ENCODE peak calls at places on chromosomes 6 and 20, in eight cellular contexts. One of them, this sample, is unnamed.

GRCh38 chr6:127342296-127342945 is 988 bp downstream of the ECHDC1 start:
- DNase-seq in cardiac muscle cell: peak
- DNase-seq in thyroid gland: no peak
- DNase-seq in H9: peak
- DNase-seq in foreskin fibroblast: no peak
- DNase-seq in fibroblast of the aortic adventitia: peak
- DNase-seq in A549: no peak
- DNase-seq in OCI-LY7: peak
- DNase-seq in this sample: no peak

GRCh38 chr6:108309844-108310243 is 15.0 kb downstream of the AFG1L start:
- DNase-seq in A549: no peak
- DNase-seq in fibroblast of the aortic adventitia: no peak
- DNase-seq in thyroid gland: no peak
- DNase-seq in cardiac muscle cell: no peak
- DNase-seq in H9: no peak
- DNase-seq in OCI-LY7: peak
- DNase-seq in foreskin fibroblast: no peak
- DNase-seq in this sample: no peak

GRCh38 chr6:31272431-31272830 is 539 bp upstream of the HLA-C start:
- DNase-seq in A549: no peak
- DNase-seq in cardiac muscle cell: peak
- DNase-seq in thyroid gland: peak
- DNase-seq in foreskin fibroblast: no peak
- DNase-seq in fibroblast of the aortic adventitia: peak
- DNase-seq in H9: no peak
- DNase-seq in OCI-LY7: peak
- DNase-seq in this sample: no peak

GRCh38 chr6:169269180-169270076 is 15.8 kb upstream of the THBS2 start:
- DNase-seq in foreskin fibroblast: no peak
- DNase-seq in cardiac muscle cell: no peak
- DNase-seq in OCI-LY7: no peak
- DNase-seq in fibroblast of the aortic adventitia: peak
- DNase-seq in thyroid gland: peak
- DNase-seq in H9: no peak
- DNase-seq in A549: no peak
- DNase-seq in this sample: no peak

GRCh38 chr6:143514996-143515760 is 3.7 kb upstream of the FUCA2 start:
- DNase-seq in fibroblast of the aortic adventitia: peak
- DNase-seq in thyroid gland: peak
- DNase-seq in H9: no peak
- DNase-seq in OCI-LY7: no peak
- DNase-seq in foreskin fibroblast: peak
- DNase-seq in A549: no peak
- DNase-seq in cardiac muscle cell: peak
- DNase-seq in this sample: no peak

GRCh38 chr20:31781945-31782344 is 37.2 kb upstream of the MYLK2 start:
- DNase-seq in thyroid gland: no peak
- DNase-seq in A549: no peak
- DNase-seq in cardiac muscle cell: no peak
- DNase-seq in OCI-LY7: no peak
- DNase-seq in H9: no peak
- DNase-seq in foreskin fibroblast: no peak
- DNase-seq in fibroblast of the aortic adventitia: no peak
- DNase-seq in this sample: no peak

GRCh38 chr6:69232506-69233194 is 564.2 kb downstream of the LMBRD1 start:
- DNase-seq in A549: peak
- DNase-seq in thyroid gland: peak
- DNase-seq in foreskin fibroblast: peak
- DNase-seq in cardiac muscle cell: peak
- DNase-seq in fibroblast of the aortic adventitia: peak
- DNase-seq in OCI-LY7: peak
- DNase-seq in H9: peak
- DNase-seq in this sample: no peak

GRCh38 chr20:46559685-46560440 is 9.4 kb upstream of the OCSTAMP start:
- DNase-seq in thyroid gland: no peak
- DNase-seq in cardiac muscle cell: no peak
- DNase-seq in OCI-LY7: no peak
- DNase-seq in fibroblast of the aortic adventitia: no peak
- DNase-seq in foreskin fibroblast: no peak
- DNase-seq in A549: no peak
- DNase-seq in H9: no peak
- DNase-seq in this sample: no peak

GRCh38 chr6:113744886-113745285 is 112.3 kb upstream of the MARCKS start:
- DNase-seq in thyroid gland: no peak
- DNase-seq in cardiac muscle cell: no peak
- DNase-seq in OCI-LY7: no peak
- DNase-seq in A549: no peak
- DNase-seq in H9: no peak
- DNase-seq in fibroblast of the aortic adventitia: peak
- DNase-seq in foreskin fibroblast: no peak
- DNase-seq in this sample: no peak

GRCh38 chr20:44580581-44581268 is 1.7 kb upstream of the PKIG start:
- DNase-seq in thyroid gland: no peak
- DNase-seq in A549: no peak
- DNase-seq in OCI-LY7: no peak
- DNase-seq in fibroblast of the aortic adventitia: no peak
- DNase-seq in foreskin fibroblast: no peak
- DNase-seq in cardiac muscle cell: no peak
- DNase-seq in H9: no peak
- DNase-seq in this sample: no peak

GRCh38 chr6:168636147-168636982 is 195.4 kb downstream of the SMOC2 start:
- DNase-seq in cardiac muscle cell: no peak
- DNase-seq in foreskin fibroblast: no peak
- DNase-seq in H9: peak
- DNase-seq in A549: no peak
- DNase-seq in OCI-LY7: no peak
- DNase-seq in fibroblast of the aortic adventitia: no peak
- DNase-seq in thyroid gland: peak
- DNase-seq in this sample: no peak

GRCh38 chr6:91911945-91912344 is 1325.1 kb upstream of the MAP3K7 start:
- DNase-seq in foreskin fibroblast: no peak
- DNase-seq in thyroid gland: no peak
- DNase-seq in OCI-LY7: no peak
- DNase-seq in cardiac muscle cell: no peak
- DNase-seq in fibroblast of the aortic adventitia: no peak
- DNase-seq in A549: no peak
- DNase-seq in H9: no peak
- DNase-seq in this sample: no peak

GRCh38 chr20:57062696-57063270 is 203.7 kb downstream of the BMP7 start:
- DNase-seq in OCI-LY7: no peak
- DNase-seq in foreskin fibroblast: no peak
- DNase-seq in H9: no peak
- DNase-seq in cardiac muscle cell: no peak
- DNase-seq in fibroblast of the aortic adventitia: no peak
- DNase-seq in thyroid gland: no peak
- DNase-seq in A549: no peak
- DNase-seq in this sample: no peak

GRCh38 chr20:57060407-57061057 is 205.9 kb downstream of the BMP7 start:
- DNase-seq in fibroblast of the aortic adventitia: no peak
- DNase-seq in thyroid gland: no peak
- DNase-seq in cardiac muscle cell: no peak
- DNase-seq in A549: no peak
- DNase-seq in H9: no peak
- DNase-seq in OCI-LY7: no peak
- DNase-seq in foreskin fibroblast: no peak
- DNase-seq in this sample: no peak

GRCh38 chr20:57062241-57062640 is 204.2 kb downstream of the BMP7 start:
- DNase-seq in A549: no peak
- DNase-seq in fibroblast of the aortic adventitia: no peak
- DNase-seq in cardiac muscle cell: no peak
- DNase-seq in OCI-LY7: no peak
- DNase-seq in H9: no peak
- DNase-seq in thyroid gland: no peak
- DNase-seq in foreskin fibroblast: no peak
- DNase-seq in this sample: no peak

GRCh38 chr20:57059055-57059617 is 207.3 kb downstream of the BMP7 start:
- DNase-seq in foreskin fibroblast: no peak
- DNase-seq in A549: no peak
- DNase-seq in thyroid gland: no peak
- DNase-seq in fibroblast of the aortic adventitia: no peak
- DNase-seq in H9: no peak
- DNase-seq in cardiac muscle cell: no peak
- DNase-seq in OCI-LY7: no peak
- DNase-seq in this sample: no peak

GRCh38 chr20:57061058-57061900 is 205.2 kb downstream of the BMP7 start:
- DNase-seq in H9: peak
- DNase-seq in thyroid gland: peak
- DNase-seq in OCI-LY7: peak
- DNase-seq in A549: peak
- DNase-seq in foreskin fibroblast: peak
- DNase-seq in cardiac muscle cell: peak
- DNase-seq in fibroblast of the aortic adventitia: no peak
- DNase-seq in this sample: no peak
- TF ChIP-seq CTCF in H9: peak
- TF ChIP-seq CTCF in thyroid gland: no peak
- TF ChIP-seq CTCF in OCI-LY7: peak
- TF ChIP-seq CTCF in A549: peak
- TF ChIP-seq CTCF in foreskin fibroblast: peak
- TF ChIP-seq CTCF in cardiac muscle cell: peak
- TF ChIP-seq CTCF in fibroblast of the aortic adventitia: no peak
- TF ChIP-seq CTCF in this sample: no peak

GRCh38 chr6:53095270-53095669 is 30.1 kb downstream of the FBXO9 start:
- DNase-seq in thyroid gland: no peak
- DNase-seq in cardiac muscle cell: no peak
- DNase-seq in H9: no peak
- DNase-seq in fibroblast of the aortic adventitia: no peak
- DNase-seq in A549: no peak
- DNase-seq in foreskin fibroblast: no peak
- DNase-seq in OCI-LY7: no peak
- DNase-seq in this sample: no peak
- TF ChIP-seq CTCF in thyroid gland: no peak
- TF ChIP-seq CTCF in cardiac muscle cell: no peak
- TF ChIP-seq CTCF in H9: no peak
- TF ChIP-seq CTCF in fibroblast of the aortic adventitia: no peak
- TF ChIP-seq CTCF in A549: no peak
- TF ChIP-seq CTCF in foreskin fibroblast: no peak
- TF ChIP-seq CTCF in OCI-LY7: no peak
- TF ChIP-seq CTCF in this sample: no peak

DNA sequence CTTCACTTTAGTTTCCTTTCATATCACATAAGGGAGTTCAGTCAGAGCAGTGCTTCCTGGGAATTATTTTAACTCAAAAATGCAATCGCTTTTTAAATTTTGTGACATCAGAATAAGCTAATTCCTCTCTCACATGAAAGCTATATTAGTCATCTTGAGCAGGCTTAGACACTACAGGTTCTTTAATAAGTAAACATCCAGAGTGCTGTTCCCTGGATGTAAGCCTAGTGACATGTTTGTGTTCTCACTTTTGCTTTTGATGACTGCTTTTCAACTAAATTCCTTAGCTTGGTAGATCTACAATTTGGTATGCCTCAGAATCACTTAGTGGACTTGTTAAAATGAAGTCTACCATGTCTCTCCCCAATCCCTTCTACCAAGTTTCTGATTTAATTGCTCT is 252.6 kb upstream of the POU3F2 start:
- DNase-seq in OCI-LY7: no peak
- DNase-seq in cardiac muscle cell: no peak
- DNase-seq in A549: no peak
- DNase-seq in foreskin fibroblast: no peak
- DNase-seq in fibroblast of the aortic adventitia: no peak
- DNase-seq in H9: no peak
- DNase-seq in thyroid gland: no peak
- DNase-seq in this sample: no peak
- TF ChIP-seq CTCF in OCI-LY7: no peak
- TF ChIP-seq CTCF in cardiac muscle cell: no peak
- TF ChIP-seq CTCF in A549: no peak
- TF ChIP-seq CTCF in foreskin fibroblast: no peak
- TF ChIP-seq CTCF in fibroblast of the aortic adventitia: no peak
- TF ChIP-seq CTCF in H9: no peak
- TF ChIP-seq CTCF in thyroid gland: no peak
- TF ChIP-seq CTCF in this sample: no peak

DNA sequence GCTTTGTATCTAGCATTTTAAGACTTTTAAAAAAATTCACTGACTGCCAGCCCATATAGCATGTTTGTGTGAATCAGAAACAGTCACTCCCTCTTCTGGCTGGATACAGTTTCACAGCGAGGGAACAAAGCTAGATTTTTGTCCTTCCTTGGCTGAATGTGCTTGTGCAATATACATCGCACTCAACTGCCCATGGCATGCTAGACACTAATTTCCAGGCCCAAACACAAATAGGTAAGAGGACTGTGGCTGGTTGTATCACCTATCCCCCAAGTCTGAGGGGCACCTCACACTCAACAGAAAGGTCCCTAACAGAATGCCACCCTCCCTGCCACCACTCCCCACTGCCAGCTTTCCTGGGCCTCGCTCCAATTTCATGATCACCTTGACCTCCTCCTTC is 16.2 kb upstream of the BLCAP start:
- DNase-seq in thyroid gland: no peak
- DNase-seq in OCI-LY7: no peak
- DNase-seq in fibroblast of the aortic adventitia: peak
- DNase-seq in A549: peak
- DNase-seq in H9: peak
- DNase-seq in foreskin fibroblast: peak
- DNase-seq in cardiac muscle cell: no peak
- DNase-seq in this sample: no peak
- TF ChIP-seq CTCF in thyroid gland: no peak
- TF ChIP-seq CTCF in OCI-LY7: peak
- TF ChIP-seq CTCF in fibroblast of the aortic adventitia: peak
- TF ChIP-seq CTCF in A549: peak
- TF ChIP-seq CTCF in H9: peak
- TF ChIP-seq CTCF in foreskin fibroblast: peak
- TF ChIP-seq CTCF in cardiac muscle cell: peak
- TF ChIP-seq CTCF in this sample: no peak

GRCh38 chr6:83461438-83461837 is 30.6 kb upstream of the ME1 start:
- DNase-seq in A549: no peak
- DNase-seq in OCI-LY7: no peak
- DNase-seq in fibroblast of the aortic adventitia: no peak
- DNase-seq in foreskin fibroblast: peak
- DNase-seq in H9: no peak
- DNase-seq in cardiac muscle cell: no peak
- DNase-seq in thyroid gland: no peak
- DNase-seq in this sample: no peak
- TF ChIP-seq CTCF in A549: no peak
- TF ChIP-seq CTCF in OCI-LY7: no peak
- TF ChIP-seq CTCF in fibroblast of the aortic adventitia: no peak
- TF ChIP-seq CTCF in foreskin fibroblast: no peak
- TF ChIP-seq CTCF in H9: no peak
- TF ChIP-seq CTCF in cardiac muscle cell: no peak
- TF ChIP-seq CTCF in thyroid gland: no peak
- TF ChIP-seq CTCF in this sample: no peak

DNA sequence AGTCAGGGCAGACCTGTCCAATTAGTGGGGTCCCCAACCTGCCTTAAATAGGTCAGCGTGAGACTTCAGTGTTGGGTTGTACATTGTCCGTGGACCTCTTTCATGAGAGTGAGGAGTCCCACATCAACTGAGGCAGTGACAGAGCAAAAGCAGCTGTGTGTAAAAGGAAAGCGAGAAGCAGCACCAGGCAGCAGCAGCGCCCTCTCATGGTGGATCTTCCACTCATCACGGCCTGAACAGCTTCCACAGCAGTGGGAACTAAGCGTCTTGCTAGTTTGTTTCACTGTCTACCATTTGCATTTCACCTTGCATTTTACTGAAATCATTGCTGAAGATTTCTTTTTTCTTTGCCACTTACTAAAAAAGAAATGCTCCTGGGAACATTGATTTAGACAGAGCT is 333.8 kb downstream of the PKHD1 start:
- DNase-seq in H9: peak
- DNase-seq in cardiac muscle cell: peak
- DNase-seq in foreskin fibroblast: no peak
- DNase-seq in thyroid gland: peak
- DNase-seq in A549: no peak
- DNase-seq in OCI-LY7: peak
- DNase-seq in fibroblast of the aortic adventitia: no peak
- DNase-seq in this sample: no peak
- TF ChIP-seq CTCF in H9: peak
- TF ChIP-seq CTCF in cardiac muscle cell: no peak
- TF ChIP-seq CTCF in foreskin fibroblast: no peak
- TF ChIP-seq CTCF in thyroid gland: no peak
- TF ChIP-seq CTCF in A549: no peak
- TF ChIP-seq CTCF in OCI-LY7: peak
- TF ChIP-seq CTCF in fibroblast of the aortic adventitia: no peak
- TF ChIP-seq CTCF in this sample: no peak

This sample was measured in natural killer cell.